ENCODE peak calls at places on chromosomes 2 and 18, in five cellular contexts. X, O, Y, K and T are unnamed samples.

GRCh38 chr2:168687314-168687713 is 115.1 kb upstream of the NOSTRIN start:
- DNase-seq in O (peak; percentile 32), X (peak; percentile 2), K (peak; percentile 25), Y (no peak), T (no peak)

GRCh38 chr2:6143812-6144211 is 451.6 kb downstream of the SOX11 start:
- DNase-seq in O (no peak), X (no peak), Y (no peak), K (no peak), T (no peak)

GRCh38 chr2:80365762-80366161 is 61.2 kb upstream of the LRRTM1 start:
- DNase-seq in X (no peak), K (no peak), Y (no peak), O (no peak), T (no peak)

GRCh38 chr18:75204978-75205759 is 3.8 kb downstream of the PTGR3 start:
- DNase-seq in X (peak; percentile 23), K (no peak), O (no peak), Y (no peak), T (no peak)

GRCh38 chr2:192645811-192646598 is 451.3 kb upstream of the TMEFF2 start:
- DNase-seq in X (no peak), Y (no peak), O (no peak), K (no peak), T (no peak)

GRCh38 chr18:23779696-23780303 is 90.5 kb downstream of the LAMA3 start:
- DNase-seq in Y (no peak), X (peak; percentile 28), K (peak; percentile 26), O (peak; percentile 44), T (no peak)

GRCh38 chr2:39487398-39488250 is 50.5 kb upstream of the MAP4K3 start:
- DNase-seq in X (peak; percentile 69), Y (no peak), O (peak; percentile 82), K (peak; percentile 74), T (peak; percentile 21)

GRCh38 chr18:49471532-49471931 is 11.1 kb upstream of the DYM start:
- DNase-seq in K (no peak), Y (no peak), X (no peak), O (no peak), T (no peak)

GRCh38 chr2:217943379-217944321 is 59.1 kb downstream of the TNS1 start:
- DNase-seq in X (peak; percentile 58), Y (peak; percentile 70), K (no peak), O (peak; percentile 50), T (peak; percentile 98)

GRCh38 chr2:46657042-46657504 is 177.7 kb downstream of the TMEM247 start:
- DNase-seq in Y (peak; percentile 8), X (peak; percentile 32), O (no peak), K (peak; percentile 62), T (no peak)

GRCh38 chr18:78673516-78674321 is 305.9 kb upstream of the SALL3 start:
- DNase-seq in X (no peak), K (no peak), Y (no peak), O (no peak), T (no peak)

GRCh38 chr2:25939257-25939668 is 43.0 kb downstream of the KIF3C start:
- DNase-seq in O (no peak), Y (no peak), X (no peak), K (no peak), T (no peak)

GRCh38 chr2:129056309-129056958 is 737.8 kb upstream of the HS6ST1 start:
- DNase-seq in Y (no peak), X (no peak), K (no peak), O (no peak), T (peak; percentile 49)

GRCh38 chr2:164808776-164809175 is 32.8 kb downstream of the COBLL1 start:
- DNase-seq in X (no peak), K (no peak), O (peak; percentile 57), Y (no peak), T (no peak)

GRCh38 chr18:23237524-23238151 is 102.4 kb downstream of the CABLES1 start:
- DNase-seq in X (peak; percentile 41), Y (no peak), O (peak; percentile 55), K (no peak), T (peak; percentile 94)

GRCh38 chr2:101307950-101308431 is 510 bp downstream of the RNF149 start:
- DNase-seq in K (peak; percentile 12), O (no peak), Y (peak; percentile 23), X (no peak), T (no peak)

GRCh38 chr2:129711816-129712420 is 267.5 kb upstream of the RAB6C start:
- DNase-seq in K (no peak), O (no peak), Y (no peak), X (no peak), T (no peak)

GRCh38 chr2:201254331-201254730 is 6.0 kb upstream of the CASP8 start:
- DNase-seq in X (peak; percentile 52), O (peak; percentile 67), Y (peak; percentile 63), K (peak; percentile 32), T (peak; percentile 59)

GRCh38 chr2:196452758-196453157 is 186.8 kb upstream of the CCDC150 start:
- DNase-seq in O (no peak), Y (no peak), K (no peak), X (no peak), T (no peak)

GRCh38 chr2:123826729-123827271 is 198.3 kb upstream of the CNTNAP5 start:
- DNase-seq in X (no peak), Y (no peak), O (no peak), K (no peak), T (peak; percentile 21)

GRCh38 chr2:227717687-227718567 is at the start of gene SLC19A3:
- DNase-seq in K (no peak), O (peak; percentile 75), Y (peak; percentile 78), X (peak; percentile 50), T (peak; percentile 90)

GRCh38 chr2:66279024-66279423 is 155.9 kb upstream of the MEIS1 start:
- DNase-seq in O (no peak), Y (no peak), K (no peak), X (no peak), T (no peak)

GRCh38 chr2:66281980-66282379 is 152.9 kb upstream of the MEIS1 start:
- DNase-seq in O (no peak), K (no peak), Y (no peak), X (no peak), T (no peak)

GRCh38 chr2:66271777-66272176 is 163.1 kb upstream of the MEIS1 start:
- DNase-seq in X (no peak), Y (no peak), K (no peak), O (no peak), T (no peak)

GRCh38 chr2:66270247-66270646 is 164.7 kb upstream of the MEIS1 start:
- DNase-seq in K (peak; percentile 13), Y (no peak), O (no peak), X (no peak), T (no peak)

DNA sequence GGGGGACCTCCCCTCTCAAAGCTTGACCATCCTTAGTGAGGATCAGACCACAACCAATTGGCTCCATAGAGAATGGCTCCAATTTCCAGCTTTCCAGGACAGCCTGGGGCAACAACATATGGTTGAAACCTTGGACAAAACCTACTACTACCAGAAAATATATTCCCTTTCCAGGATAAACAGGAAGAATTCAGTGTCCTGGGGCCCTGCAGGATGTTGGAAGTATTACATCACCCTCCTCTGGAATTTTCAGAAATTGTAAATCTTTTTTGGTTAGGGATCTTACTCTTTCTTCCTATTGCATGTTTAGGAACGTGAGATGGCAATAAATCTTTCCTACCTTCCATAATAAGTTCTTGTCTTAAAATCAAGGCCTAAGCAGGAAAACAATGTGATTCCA is 158.9 kb upstream of the MEIS1 start:
- DNase-seq in K (no peak), O (no peak), X (no peak), Y (no peak), T (no peak)
- TF ChIP-seq CTCF in K (peak; percentile 32), O (no peak), X (peak; percentile 1), Y (no peak), T (no peak)

GRCh38 chr2:113218283-113219091 is 44.7 kb downstream of the PSD4 start:
- DNase-seq in O (peak; percentile 56), X (no peak), K (no peak), Y (no peak), T (peak; percentile 68)
- H2AFZ ChIP-seq in O (no peak overlapping the region), X (no peak overlapping the region), K (no peak overlapping the region), Y (no peak overlapping the region), T (peak overlapping the region; percentile 12)

GRCh38 chr18:62751341-62751821 is 36.0 kb downstream of the PHLPP1 start:
- DNase-seq in O (peak; percentile 63), X (peak; percentile 25), Y (no peak), K (no peak), T (no peak)

GRCh38 chr18:62751977-62752376 is 36.6 kb downstream of the PHLPP1 start:
- DNase-seq in Y (no peak), O (no peak), X (no peak), K (no peak), T (no peak)

GRCh38 chr18:62755454-62755853 is 40.1 kb downstream of the PHLPP1 start:
- DNase-seq in O (no peak), X (no peak), K (no peak), Y (no peak), T (no peak)

GRCh38 chr18:62755946-62756345 is 40.6 kb downstream of the PHLPP1 start:
- DNase-seq in O (no peak), K (no peak), Y (no peak), X (no peak), T (no peak)

GRCh38 chr18:62754026-62754425 is 38.7 kb downstream of the PHLPP1 start:
- DNase-seq in K (no peak), O (no peak), Y (no peak), X (no peak), T (no peak)
- H4K20me1 ChIP-seq in K (no peaks in the 10 kb centered on the region), O (no peaks in the 10 kb centered on the region), Y (no peaks in the 10 kb centered on the region), X (no peaks in the 10 kb centered on the region), T (no peaks in the 10 kb centered on the region)

DNA sequence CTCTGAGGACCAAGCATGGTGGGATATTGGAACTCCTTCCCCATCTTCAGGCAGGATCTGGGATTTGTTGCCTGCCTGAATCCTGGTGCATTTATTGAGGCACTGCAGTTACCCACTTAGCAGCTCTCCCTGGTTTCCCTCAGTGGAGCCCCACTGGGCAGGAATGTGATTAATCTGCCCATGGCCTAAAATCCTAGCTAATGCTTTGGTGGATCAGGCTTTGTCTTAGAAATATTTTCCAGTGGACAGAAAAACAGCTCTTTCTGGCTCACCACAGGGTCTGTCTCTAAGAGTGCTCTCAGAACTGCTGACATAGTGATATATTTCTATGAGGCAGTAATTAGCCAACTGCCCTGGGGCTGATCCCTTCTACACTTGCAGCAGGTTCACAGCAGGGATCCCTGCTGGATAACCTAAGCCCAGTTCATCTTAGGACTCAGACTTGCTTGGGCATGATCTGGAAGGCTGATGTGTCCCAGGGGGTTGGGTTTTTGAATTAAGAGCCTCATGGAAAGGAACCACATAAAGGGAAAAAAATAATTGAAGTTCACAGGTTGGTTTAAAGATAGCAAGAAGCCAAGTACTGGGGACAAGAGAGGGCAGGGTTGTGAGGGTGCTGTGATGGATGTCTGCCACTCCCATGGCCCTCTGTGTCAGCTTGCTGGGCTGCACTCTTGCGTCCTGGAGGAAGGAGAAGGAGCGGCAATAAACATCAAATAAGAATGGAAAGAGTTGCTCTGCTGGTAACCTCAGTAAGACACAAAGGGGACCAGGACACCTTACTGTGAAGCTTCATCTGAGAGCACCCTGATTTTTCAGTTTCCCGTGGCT is 44.2 kb upstream of the ZDBF2 start:
- DNase-seq in Y (no peak), K (no peak), O (no peak), X (no peak), T (no peak)
- TF ChIP-seq CTCF in Y (no peak), K (no peak), O (peak; percentile 4), X (no peak), T (peak; percentile 34)